ENCODE peak calls at places on chromosomes 13 and 19, in eight cellular contexts. One of them, this sample, is unnamed.

GRCh38 chr19:1941146-1942077 is at the start of gene CSNK1G2:
- DNase-seq in upper lobe of left lung: no peak
- DNase-seq in transverse colon: peak
- DNase-seq in K562: peak
- DNase-seq in SK-N-SH: no peak
- DNase-seq in H1: no peak
- DNase-seq in GM12878: no peak
- DNase-seq in suprapubic skin: no peak
- DNase-seq in this sample: no peak

GRCh38 chr13:50844181-50844875 is 836 bp upstream of the DLEU7 start:
- DNase-seq in upper lobe of left lung: no peak
- DNase-seq in transverse colon: no peak
- DNase-seq in K562: no peak
- DNase-seq in SK-N-SH: no peak
- DNase-seq in H1: no peak
- DNase-seq in GM12878: no peak
- DNase-seq in suprapubic skin: no peak
- DNase-seq in this sample: no peak

GRCh38 chr19:42294471-42295137 is 7.3 kb upstream of the PRR19 start:
- DNase-seq in upper lobe of left lung: no peak
- DNase-seq in transverse colon: no peak
- DNase-seq in K562: no peak
- DNase-seq in SK-N-SH: no peak
- DNase-seq in H1: no peak
- DNase-seq in GM12878: no peak
- DNase-seq in suprapubic skin: no peak
- DNase-seq in this sample: no peak

GRCh38 chr13:47949799-47950198 is 51.3 kb downstream of the SUCLA2 start:
- DNase-seq in upper lobe of left lung: no peak
- DNase-seq in transverse colon: no peak
- DNase-seq in K562: no peak
- DNase-seq in SK-N-SH: no peak
- DNase-seq in H1: no peak
- DNase-seq in GM12878: no peak
- DNase-seq in suprapubic skin: no peak
- DNase-seq in this sample: no peak

GRCh38 chr13:80962855-80963254 is 621.9 kb upstream of the SPRY2 start:
- DNase-seq in upper lobe of left lung: no peak
- DNase-seq in transverse colon: no peak
- DNase-seq in K562: no peak
- DNase-seq in SK-N-SH: no peak
- DNase-seq in H1: no peak
- DNase-seq in GM12878: no peak
- DNase-seq in suprapubic skin: no peak
- DNase-seq in this sample: no peak

GRCh38 chr13:80716610-80717081 is 375.7 kb upstream of the SPRY2 start:
- DNase-seq in upper lobe of left lung: no peak
- DNase-seq in transverse colon: no peak
- DNase-seq in K562: no peak
- DNase-seq in SK-N-SH: no peak
- DNase-seq in H1: no peak
- DNase-seq in GM12878: no peak
- DNase-seq in suprapubic skin: no peak
- DNase-seq in this sample: peak

GRCh38 chr13:34411881-34412280 is 530.2 kb upstream of the NBEA start:
- DNase-seq in upper lobe of left lung: no peak
- DNase-seq in transverse colon: no peak
- DNase-seq in K562: no peak
- DNase-seq in SK-N-SH: no peak
- DNase-seq in H1: no peak
- DNase-seq in GM12878: no peak
- DNase-seq in suprapubic skin: no peak
- DNase-seq in this sample: no peak

GRCh38 chr19:35442091-35442490 is 6.0 kb upstream of the FFAR2 start:
- DNase-seq in upper lobe of left lung: peak
- DNase-seq in transverse colon: no peak
- DNase-seq in K562: no peak
- DNase-seq in SK-N-SH: no peak
- DNase-seq in H1: no peak
- DNase-seq in GM12878: no peak
- DNase-seq in suprapubic skin: no peak
- DNase-seq in this sample: no peak

GRCh38 chr19:39448271-39448670 is 2.9 kb downstream of the SUPT5H start:
- DNase-seq in upper lobe of left lung: no peak
- DNase-seq in transverse colon: no peak
- DNase-seq in K562: no peak
- DNase-seq in SK-N-SH: no peak
- DNase-seq in H1: no peak
- DNase-seq in GM12878: no peak
- DNase-seq in suprapubic skin: no peak
- DNase-seq in this sample: no peak

GRCh38 chr13:62333466-62333865 is 917.8 kb upstream of the PCDH20 start:
- DNase-seq in upper lobe of left lung: no peak
- DNase-seq in transverse colon: no peak
- DNase-seq in K562: no peak
- DNase-seq in SK-N-SH: no peak
- DNase-seq in H1: no peak
- DNase-seq in GM12878: no peak
- DNase-seq in suprapubic skin: no peak
- DNase-seq in this sample: no peak

GRCh38 chr19:5805465-5806132 is 732 bp downstream of the NRTN start:
- DNase-seq in upper lobe of left lung: peak
- DNase-seq in transverse colon: peak
- DNase-seq in K562: peak
- DNase-seq in SK-N-SH: peak
- DNase-seq in H1: no peak
- DNase-seq in GM12878: no peak
- DNase-seq in suprapubic skin: no peak
- DNase-seq in this sample: peak

GRCh38 chr13:103835052-103835451 is 768.8 kb upstream of the SLC10A2 start:
- DNase-seq in upper lobe of left lung: no peak
- DNase-seq in transverse colon: no peak
- DNase-seq in K562: no peak
- DNase-seq in SK-N-SH: no peak
- DNase-seq in H1: no peak
- DNase-seq in GM12878: no peak
- DNase-seq in suprapubic skin: no peak
- DNase-seq in this sample: no peak

GRCh38 chr19:46967578-46968018 is 52.0 kb upstream of the NPAS1 start:
- DNase-seq in upper lobe of left lung: peak
- DNase-seq in transverse colon: peak
- DNase-seq in K562: no peak
- DNase-seq in SK-N-SH: no peak
- DNase-seq in H1: no peak
- DNase-seq in GM12878: no peak
- DNase-seq in suprapubic skin: no peak
- DNase-seq in this sample: no peak

GRCh38 chr13:44197791-44198770 is 175.5 kb upstream of the SERP2 start:
- DNase-seq in upper lobe of left lung: no peak
- DNase-seq in transverse colon: no peak
- DNase-seq in K562: no peak
- DNase-seq in SK-N-SH: no peak
- DNase-seq in H1: no peak
- DNase-seq in GM12878: peak
- DNase-seq in suprapubic skin: no peak
- DNase-seq in this sample: no peak

DNA sequence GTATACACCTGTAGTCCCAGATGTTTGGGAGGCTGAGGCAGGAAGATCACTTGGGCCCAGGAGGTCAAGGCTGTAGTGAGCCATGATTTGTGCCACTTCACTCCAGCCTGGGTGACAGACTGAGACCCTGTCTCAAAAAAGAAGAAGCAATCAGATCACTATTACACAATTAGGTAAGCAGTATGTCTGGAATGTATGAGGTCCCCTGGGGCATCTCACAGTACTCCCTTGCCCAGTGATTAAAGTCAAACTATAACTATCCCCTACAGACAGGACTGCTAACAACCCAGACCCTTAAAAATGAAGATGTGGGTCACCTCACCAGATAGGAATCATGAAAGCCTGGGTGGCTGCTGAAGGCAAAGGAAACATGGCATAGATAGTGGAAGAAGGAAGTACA is 9.4 kb upstream of the PAN3 start:
- DNase-seq in upper lobe of left lung: no peak
- DNase-seq in transverse colon: no peak
- DNase-seq in K562: no peak
- DNase-seq in SK-N-SH: no peak
- DNase-seq in H1: no peak
- DNase-seq in GM12878: no peak
- DNase-seq in suprapubic skin: no peak
- DNase-seq in this sample: no peak
- H3K4me3 ChIP-seq in upper lobe of left lung: no peak
- H3K4me3 ChIP-seq in transverse colon: no peak
- H3K4me3 ChIP-seq in K562: no peak
- H3K4me3 ChIP-seq in SK-N-SH: no peak
- H3K4me3 ChIP-seq in H1: no peak
- H3K4me3 ChIP-seq in GM12878: no peak
- H3K4me3 ChIP-seq in suprapubic skin: no peak
- H3K4me3 ChIP-seq in this sample: no peak

GRCh38 chr13:68232351-68233130 is 1002.4 kb upstream of the PCDH9 start:
- DNase-seq in upper lobe of left lung: no peak
- DNase-seq in transverse colon: no peak
- DNase-seq in K562: no peak
- DNase-seq in SK-N-SH: no peak
- DNase-seq in H1: no peak
- DNase-seq in GM12878: no peak
- DNase-seq in suprapubic skin: no peak
- DNase-seq in this sample: no peak
- TF ChIP-seq POLR2AphosphoS5 in upper lobe of left lung: no peak
- TF ChIP-seq POLR2AphosphoS5 in transverse colon: no peak
- TF ChIP-seq POLR2AphosphoS5 in K562: no peak
- TF ChIP-seq POLR2AphosphoS5 in SK-N-SH: no peak
- TF ChIP-seq POLR2AphosphoS5 in H1: no peak
- TF ChIP-seq POLR2AphosphoS5 in GM12878: no peak
- TF ChIP-seq POLR2AphosphoS5 in suprapubic skin: no peak
- TF ChIP-seq POLR2AphosphoS5 in this sample: no peak

GRCh38 chr13:84360843-84361242 is 478.6 kb upstream of the SLITRK1 start:
- DNase-seq in upper lobe of left lung: no peak
- DNase-seq in transverse colon: no peak
- DNase-seq in K562: no peak
- DNase-seq in SK-N-SH: no peak
- DNase-seq in H1: no peak
- DNase-seq in GM12878: no peak
- DNase-seq in suprapubic skin: no peak
- DNase-seq in this sample: no peak

GRCh38 chr13:84366484-84366883 is 484.2 kb upstream of the SLITRK1 start:
- DNase-seq in upper lobe of left lung: no peak
- DNase-seq in transverse colon: no peak
- DNase-seq in K562: no peak
- DNase-seq in SK-N-SH: no peak
- DNase-seq in H1: no peak
- DNase-seq in GM12878: no peak
- DNase-seq in suprapubic skin: no peak
- DNase-seq in this sample: no peak

GRCh38 chr13:84358601-84359000 is 476.3 kb upstream of the SLITRK1 start:
- DNase-seq in upper lobe of left lung: no peak
- DNase-seq in transverse colon: no peak
- DNase-seq in K562: no peak
- DNase-seq in SK-N-SH: no peak
- DNase-seq in H1: no peak
- DNase-seq in GM12878: no peak
- DNase-seq in suprapubic skin: no peak
- DNase-seq in this sample: no peak

DNA sequence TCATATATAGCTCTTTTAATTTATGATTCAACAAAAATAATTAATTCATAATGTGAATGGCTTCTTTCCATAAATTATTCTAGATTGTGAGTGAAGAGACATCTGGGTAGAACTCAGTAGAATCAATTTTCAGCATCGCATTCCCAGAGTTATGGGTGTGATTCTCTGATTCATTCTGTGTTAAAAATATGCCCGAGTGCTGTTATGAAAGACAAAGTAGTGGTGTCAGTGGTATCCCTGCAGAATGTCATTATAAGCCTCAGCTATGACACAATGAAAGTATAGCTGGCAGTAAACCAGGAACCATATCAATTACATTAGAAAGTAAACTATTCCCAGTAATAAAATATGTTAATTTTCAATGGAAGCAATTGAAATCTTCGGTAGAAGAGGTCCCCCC is 480.5 kb upstream of the SLITRK1 start:
- DNase-seq in upper lobe of left lung: no peak
- DNase-seq in transverse colon: no peak
- DNase-seq in K562: no peak
- DNase-seq in SK-N-SH: no peak
- DNase-seq in H1: no peak
- DNase-seq in GM12878: no peak
- DNase-seq in suprapubic skin: no peak
- DNase-seq in this sample: no peak
- TF ChIP-seq EP300 in upper lobe of left lung: no peak
- TF ChIP-seq EP300 in transverse colon: no peak
- TF ChIP-seq EP300 in K562: no peak
- TF ChIP-seq EP300 in SK-N-SH: peak
- TF ChIP-seq EP300 in H1: no peak
- TF ChIP-seq EP300 in GM12878: no peak
- TF ChIP-seq EP300 in suprapubic skin: no peak
- TF ChIP-seq EP300 in this sample: no peak

DNA sequence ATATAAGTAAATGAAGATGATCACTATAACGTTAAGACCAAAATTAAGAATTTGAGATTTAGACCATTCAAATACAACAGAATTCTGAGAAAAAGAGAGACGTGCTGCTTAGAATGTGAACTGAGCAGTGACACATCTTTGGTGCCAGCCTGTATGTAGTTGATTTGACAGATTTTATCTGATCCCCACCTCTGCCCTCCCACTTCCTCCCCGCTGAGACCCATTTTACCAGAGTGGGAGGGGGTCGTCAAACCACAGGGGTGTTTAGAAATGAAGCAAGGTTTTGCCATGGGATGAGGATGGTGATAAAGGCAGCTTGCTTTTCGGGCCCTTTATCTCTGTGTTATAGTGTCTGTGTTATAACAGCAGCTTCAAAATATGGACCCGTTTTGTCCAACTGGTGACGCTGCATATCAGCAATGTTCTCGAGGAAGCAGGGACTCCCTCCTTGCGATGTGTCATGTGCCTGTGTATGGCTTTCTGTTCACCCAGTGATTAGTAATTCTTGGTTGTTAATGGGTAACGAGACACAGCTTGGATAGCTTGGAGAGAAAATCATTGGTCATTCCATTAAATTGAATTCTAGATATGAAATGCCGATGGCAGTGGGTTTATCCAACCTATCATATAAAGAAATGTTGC is 125.0 kb downstream of the HS6ST3 start:
- DNase-seq in upper lobe of left lung: no peak
- DNase-seq in transverse colon: no peak
- DNase-seq in K562: no peak
- DNase-seq in SK-N-SH: no peak
- DNase-seq in H1: no peak
- DNase-seq in GM12878: no peak
- DNase-seq in suprapubic skin: no peak
- DNase-seq in this sample: no peak
- H3K4me3 ChIP-seq in upper lobe of left lung: no peak
- H3K4me3 ChIP-seq in transverse colon: no peak
- H3K4me3 ChIP-seq in K562: no peak
- H3K4me3 ChIP-seq in SK-N-SH: no peak
- H3K4me3 ChIP-seq in H1: no peak
- H3K4me3 ChIP-seq in GM12878: no peak
- H3K4me3 ChIP-seq in suprapubic skin: no peak
- H3K4me3 ChIP-seq in this sample: no peak